ENCODE peak calls at places on chromosomes 4 and X, in nine cellular contexts. W is psoas muscle; S is fibroblast of lung; D is cardiac muscle cell; A is fibroblast of mammary gland; J is astrocyte; U is CD8-positive, alpha-beta T cell; Z is spleen; H is right atrium auricular region. I is an unnamed sample.

GRCh38 chr4:185811509-185812364 is at the start of gene SORBS2:
- DNase-seq in J (peak), Z (peak), S (peak), D (peak), H (no peak), A (peak), W (no peak), U (no peak), I (peak)

GRCh38 chr4:151407466-151408379 is 1.3 kb upstream of the FHIP1A start:
- DNase-seq in A (no peak), U (no peak), S (peak), J (peak), D (no peak), Z (peak), H (no peak), W (peak), I (no peak)

GRCh38 chrX:130055103-130055502 is 55.2 kb downstream of the ELF4 start:
- DNase-seq in J (peak), H (peak), U (no peak), A (peak), Z (no peak), W (peak), S (peak), D (peak), I (peak)

GRCh38 chrX:21940356-21940829 is at the start of gene SMS:
- DNase-seq in W (peak), J (peak), A (peak), H (peak), S (peak), Z (peak), U (peak), D (peak), I (peak)

GRCh38 chrX:57821703-57822375 is 88.4 kb downstream of the ZXDA start:
- DNase-seq in D (peak), W (no peak), U (no peak), H (no peak), Z (no peak), J (peak), A (peak), S (peak), I (peak)

GRCh38 chr4:6352031-6352763 is 82.5 kb downstream of the WFS1 start:
- DNase-seq in U (no peak), S (no peak), A (no peak), Z (no peak), J (no peak), H (no peak), D (no peak), W (no peak), I (no peak)

GRCh38 chr4:153222162-153222789 is 18.0 kb downstream of the TRIM2 start:
- DNase-seq in W (peak), D (peak), H (peak), U (peak), A (peak), Z (no peak), S (peak), J (peak), I (peak)

GRCh38 chrX:136227948-136228584 is 23.1 kb downstream of the MAP7D3 start:
- DNase-seq in H (no peak), U (no peak), A (peak), W (no peak), Z (no peak), S (no peak), J (no peak), D (peak), I (no peak)

GRCh38 chr4:2886622-2887021 is 43.0 kb downstream of the ADD1 start:
- DNase-seq in S (no peak), U (no peak), A (no peak), J (no peak), Z (no peak), D (no peak), H (no peak), W (no peak), I (no peak)

GRCh38 chr4:182922551-182923284 is 5.5 kb upstream of the DCTD start:
- DNase-seq in W (no peak), U (no peak), J (peak), H (no peak), D (peak), S (peak), Z (no peak), A (no peak), I (no peak)

GRCh38 chr4:163663454-163664225 is 169.2 kb downstream of the TMA16 start:
- DNase-seq in J (no peak), A (peak), H (no peak), D (no peak), W (no peak), Z (no peak), U (no peak), S (no peak), I (no peak)
- TF ChIP-seq CTCF in J (no peak), A (no peak), H (no peak), D (no peak), W (no peak), Z (no peak), U (no peak), S (no peak), I (no peak)

DNA sequence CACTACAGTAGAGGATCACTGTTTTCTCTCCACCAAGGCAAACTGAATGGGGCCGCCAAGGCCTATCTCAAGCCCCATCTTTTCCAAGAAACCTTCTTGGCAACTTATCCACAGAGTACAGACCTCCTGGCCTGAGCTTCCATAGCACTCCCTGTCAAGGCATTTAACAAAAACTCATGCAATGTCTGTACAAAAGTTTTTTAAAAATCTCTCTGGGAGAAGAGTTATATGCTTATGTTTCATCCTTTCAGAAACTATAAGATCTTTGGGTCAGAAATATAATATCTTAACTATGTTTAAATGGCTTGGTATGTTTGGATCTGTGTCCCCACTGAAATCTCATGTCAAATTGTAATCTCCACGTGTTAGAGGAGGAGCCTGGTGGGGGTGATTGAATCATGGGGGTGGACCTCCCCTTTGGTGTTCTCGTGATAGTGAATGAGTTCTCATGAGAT is 13.6 kb downstream of the ADAMTS3 start:
- DNase-seq in H (no peak), D (no peak), J (no peak), U (no peak), S (no peak), A (no peak), W (no peak), Z (no peak), I (no peak)
- H3K4me3 ChIP-seq in H (no peak), D (no peak), J (no peak), U (no peak), S (no peak), A (no peak), W (no peak), Z (no peak), I (no peak)

DNA sequence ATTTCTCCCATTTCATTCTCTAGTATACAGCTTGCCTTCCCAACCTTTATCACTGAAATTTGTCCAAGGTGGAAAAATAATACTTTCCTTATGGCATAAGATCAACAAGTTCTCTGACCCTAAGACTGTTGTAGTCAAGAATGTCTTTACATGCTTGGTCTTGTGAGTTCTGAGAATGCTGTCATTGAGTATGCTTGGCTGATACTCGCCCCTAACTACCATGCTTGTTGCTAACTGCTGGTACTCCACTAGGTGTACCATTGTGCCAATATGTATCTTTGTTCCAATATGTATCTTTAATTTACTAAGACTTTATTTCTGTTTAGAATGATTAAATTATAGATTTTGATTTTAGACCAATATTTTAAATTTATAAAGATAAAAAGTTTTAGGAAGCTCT is 796.4 kb downstream of the PCDH7 start:
- DNase-seq in S (no peak), Z (no peak), U (no peak), W (no peak), A (no peak), D (no peak), J (no peak), H (no peak), I (no peak)
- TF ChIP-seq CTCF in S (no peak), Z (no peak), U (no peak), W (no peak), A (no peak), D (no peak), J (no peak), H (no peak), I (no peak)

GRCh38 chr4:1629704-1630093 is 54.4 kb downstream of the FAM53A start:
- DNase-seq in A (no peak), H (no peak), D (no peak), S (no peak), W (no peak), U (no peak), J (no peak), Z (no peak), I (no peak)
- H3K4me3 ChIP-seq in A (no peak), H (no peak), D (no peak), S (no peak), W (no peak), U (no peak), J (no peak), Z (no peak), I (no peak)

GRCh38 chrX:108199691-108200090 is 108.1 kb downstream of the ATG4A start:
- DNase-seq in Z (no peak), H (no peak), S (peak), A (peak), D (peak), U (no peak), J (no peak), W (no peak), I (peak)
- TF ChIP-seq CTCF in Z (peak), H (peak), S (peak), A (peak), D (peak), U (no peak), J (peak), W (peak), I (peak)

DNA sequence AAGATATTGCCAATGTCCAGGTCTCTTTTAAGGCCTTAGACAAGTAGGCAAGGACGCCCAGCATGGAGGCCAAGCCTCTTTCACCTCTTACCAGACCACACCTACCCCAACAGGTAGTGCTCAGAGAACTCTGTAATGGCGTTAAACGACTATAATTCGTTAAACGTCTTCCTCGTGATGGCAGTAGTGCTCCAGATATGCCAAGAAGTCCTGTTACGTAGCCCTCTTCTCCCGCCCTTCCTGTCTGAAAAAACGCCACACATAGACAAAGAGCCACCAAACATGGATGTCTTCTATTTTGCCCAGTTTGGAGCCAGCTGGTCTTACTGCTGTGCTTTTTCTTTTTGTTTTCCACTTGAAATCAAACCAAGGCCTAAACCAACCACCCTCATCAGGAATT is 190.7 kb downstream of the OR13H1 start:
- DNase-seq in J (peak), Z (no peak), S (peak), W (peak), D (no peak), H (no peak), A (peak), U (no peak), I (peak)
- H3K4me3 ChIP-seq in J (no peak), Z (no peak), S (peak), W (peak), D (no peak), H (peak), A (no peak), U (no peak), I (peak)